ENCODE peak calls at places on chromosome 1, in six cellular contexts. O is upper lobe of left lung, W is GM12878, A is Panc1, N is HCT116, V is K562. I is an unnamed sample.
A peak's percentile ranks its signal among the peaks of the same experiment; 100 is the strongest.

GRCh38 chr1:28855469-28855944 is 43.5 kb downstream of the OPRD1 start:
- ATAC-seq in W (no peak), N (no peak), O (no peak), V (peak; percentile 59), A (no peak), I (no peak)

GRCh38 chr1:63773496-63773814 is 362 bp upstream of the ROR1 start:
- ATAC-seq in A (peak; percentile 35), N (peak; percentile 46), W (no peak), O (no peak), V (no peak), I (peak; percentile 23)

GRCh38 chr1:37692834-37693175 is 489 bp downstream of the CDCA8 start:
- ATAC-seq in V (no peak), N (no peak), A (no peak), W (no peak), O (no peak), I (no peak)

GRCh38 chr1:54743827-54744226 is 20.5 kb downstream of the PARS2 start:
- ATAC-seq in O (no peak), V (no peak), W (no peak), A (no peak), N (no peak), I (no peak)

GRCh38 chr1:218524526-218524925 is 179.4 kb downstream of the TGFB2 start:
- ATAC-seq in O (peak; percentile 61), W (no peak), N (no peak), A (no peak), V (no peak), I (no peak)

GRCh38 chr1:206035027-206035426 is 11.3 kb upstream of the CTSE start:
- ATAC-seq in O (no peak), V (no peak), A (no peak), W (peak; percentile 14), N (no peak), I (no peak)

GRCh38 chr1:73033637-73034036 is 751.3 kb upstream of the NEGR1 start:
- ATAC-seq in A (no peak), W (no peak), O (no peak), N (no peak), V (no peak), I (no peak)

GRCh38 chr1:87129038-87129437 is 199.6 kb upstream of the LMO4 start:
- ATAC-seq in W (no peak), O (no peak), A (no peak), V (no peak), N (no peak), I (no peak)

GRCh38 chr1:147189514-147189913 is 17.2 kb upstream of the PRKAB2 start:
- ATAC-seq in A (no peak), V (no peak), W (no peak), O (no peak), N (no peak), I (no peak)

GRCh38 chr1:23897083-23897482 is 16.1 kb downstream of the CNR2 start:
- ATAC-seq in O (no peak), A (no peak), N (no peak), W (no peak), V (no peak), I (no peak)

GRCh38 chr1:26020390-26020789 is 1.2 kb upstream of the EXTL1 start:
- ATAC-seq in A (no peak), V (no peak), O (no peak), W (no peak), N (no peak), I (no peak)

GRCh38 chr1:244075247-244075722 is 24.2 kb downstream of the ZBTB18 start:
- ATAC-seq in N (no peak), V (no peak), A (no peak), O (peak; percentile 38), W (peak; percentile 27), I (no peak)

GRCh38 chr1:42392923-42393848 is 12.6 kb downstream of the RIMKLA start:
- ATAC-seq in O (no peak), N (peak; percentile 30), W (no peak), A (no peak), V (no peak), I (no peak)

DNA sequence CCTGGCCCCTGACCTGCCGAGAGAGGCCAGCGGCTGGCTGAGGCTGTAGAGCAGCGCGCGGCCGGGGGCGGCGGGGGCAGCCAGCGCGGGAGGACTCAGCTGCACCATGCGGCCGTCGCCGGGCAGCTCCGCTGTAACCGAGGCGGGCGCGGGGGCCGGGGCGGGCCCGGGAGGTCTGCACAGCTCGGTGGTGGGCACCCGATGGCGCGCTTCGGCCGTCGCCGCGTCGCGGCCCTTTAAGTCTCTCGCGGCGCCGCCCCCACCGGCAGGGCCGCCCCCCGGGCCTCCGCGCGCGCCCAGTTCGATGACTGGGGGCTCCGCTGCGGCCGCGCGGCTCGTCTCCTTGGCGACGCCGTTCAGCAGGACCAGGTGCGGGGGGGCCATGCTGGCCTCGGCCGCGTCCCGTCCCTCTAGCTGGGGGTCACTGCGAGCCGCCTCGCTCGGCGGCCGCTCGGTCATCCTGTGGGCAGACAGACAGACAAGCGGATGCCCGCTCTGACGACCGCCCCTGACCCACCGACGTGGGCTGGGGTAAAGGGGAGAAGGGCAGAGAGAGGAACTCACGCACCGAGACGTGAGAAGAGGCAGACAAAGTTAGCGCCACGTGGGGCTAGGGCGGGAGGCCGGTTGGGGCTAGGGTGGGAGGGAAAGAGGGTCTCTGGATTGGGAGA is 6.5 kb downstream of the TAL1 start:
- ATAC-seq in A (peak; percentile 41), W (no peak), N (no peak), V (no peak), O (no peak), I (no peak)
- H3K4me3 ChIP-seq in A (peak overlapping the region; percentile 13), W (no peak overlapping the region), N (no peak overlapping the region), V (no peak overlapping the region), O (no peak overlapping the region), I (peak overlapping the region; percentile 47)

GRCh38 chr1:172359531-172359991 is 60.9 kb upstream of the C1orf105 start:
- ATAC-seq in A (peak; percentile 57), O (no peak), V (no peak), N (no peak), W (no peak), I (no peak)
- TF ChIP-seq POLR2AphosphoS5 in A (peak; percentile 81), O (no peak), V (no peak), N (no peak), W (no peak), I (no peak)

DNA sequence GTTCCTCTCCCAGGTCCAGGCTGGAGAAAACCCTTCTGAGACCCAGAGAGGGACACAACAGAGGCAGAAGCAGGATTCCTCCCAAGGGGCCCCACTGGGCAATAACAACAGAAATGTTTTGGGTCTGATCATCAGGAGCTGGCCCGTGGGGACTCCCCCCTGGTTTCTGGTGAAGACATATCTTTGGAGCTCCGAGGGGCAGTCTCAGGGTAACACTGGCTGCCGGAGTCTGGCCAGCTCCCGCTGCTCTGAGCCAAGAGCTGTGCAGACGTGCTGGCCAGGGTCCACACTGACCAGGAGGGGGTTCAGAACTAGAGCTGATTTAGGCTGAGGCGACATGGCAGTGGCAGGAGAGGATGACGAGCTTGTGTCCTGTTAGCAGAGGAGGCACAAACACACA is 13.1 kb downstream of the ECE1 start:
- ATAC-seq in W (no peak), O (no peak), A (no peak), V (no peak), N (no peak), I (no peak)
- H3K4me3 ChIP-seq in W (no peak overlapping the region), O (no peak overlapping the region), A (no peak overlapping the region), V (no peak overlapping the region), N (no peak overlapping the region), I (peak overlapping the region; percentile 38)

DNA sequence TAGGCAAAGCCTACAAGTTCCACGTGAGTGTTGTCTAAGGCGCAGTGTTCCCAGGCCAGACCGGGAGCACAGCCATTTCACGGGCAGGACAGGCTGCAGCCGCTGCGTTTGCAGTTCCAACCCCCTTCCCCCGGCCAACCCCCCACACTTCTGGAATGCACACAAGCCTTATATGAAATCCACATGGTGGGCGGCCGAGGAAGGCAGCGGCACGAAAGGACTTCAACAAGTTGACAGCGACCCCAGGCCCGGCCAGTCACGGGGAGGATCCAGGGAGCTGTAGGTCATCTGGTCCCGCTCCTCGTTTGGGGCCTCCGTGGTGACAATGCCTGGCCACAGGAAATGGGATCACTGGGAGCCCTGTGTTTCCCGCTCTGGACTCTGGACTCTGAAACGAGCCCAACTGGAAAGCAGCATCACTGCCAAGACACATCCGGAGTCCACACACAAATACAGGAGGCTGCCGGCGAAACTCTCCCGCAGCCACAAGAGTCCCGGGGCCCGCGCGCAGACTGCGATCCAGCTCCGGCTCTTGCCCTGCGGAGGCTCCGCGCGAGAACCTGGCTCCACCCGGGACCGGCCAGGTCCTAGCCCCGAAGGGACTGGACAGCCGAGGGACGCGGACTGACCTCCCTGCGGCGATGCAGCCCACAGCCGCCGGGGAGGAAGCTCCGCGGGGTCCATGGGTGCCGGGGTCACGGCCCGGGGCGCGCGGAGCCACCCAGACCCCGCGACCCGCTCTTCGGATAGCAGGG is 794 bp downstream of the NID1 start:
- ATAC-seq in N (no peak), W (peak; percentile 29), O (peak; percentile 52), A (peak; percentile 60), V (no peak), I (peak; percentile 44)
- TF ChIP-seq POLR2AphosphoS5 in N (no peak), W (no peak), O (no peak), A (no peak), V (no peak), I (peak; percentile 75)

GRCh38 chr1:150560576-150560975 is 11.4 kb downstream of the ADAMTSL4 start:
- ATAC-seq in O (no peak), N (no peak), A (no peak), W (no peak), V (no peak), I (no peak)
- H3K4me3 ChIP-seq in O (peak overlapping the region; percentile 19), N (peak overlapping the region; percentile 51), A (peak overlapping the region; percentile 48), W (peak overlapping the region; percentile 80), V (peak overlapping the region; percentile 26), I (peak overlapping the region; percentile 64)

GRCh38 chr1:91783423-91784162 is 102.4 kb downstream of the TGFBR3 start:
- ATAC-seq in V (no peak), A (no peak), N (no peak), O (no peak), W (no peak), I (no peak)
- TF ChIP-seq POLR2AphosphoS5 in V (no peak), A (no peak), N (no peak), O (no peak), W (no peak), I (no peak)

DNA sequence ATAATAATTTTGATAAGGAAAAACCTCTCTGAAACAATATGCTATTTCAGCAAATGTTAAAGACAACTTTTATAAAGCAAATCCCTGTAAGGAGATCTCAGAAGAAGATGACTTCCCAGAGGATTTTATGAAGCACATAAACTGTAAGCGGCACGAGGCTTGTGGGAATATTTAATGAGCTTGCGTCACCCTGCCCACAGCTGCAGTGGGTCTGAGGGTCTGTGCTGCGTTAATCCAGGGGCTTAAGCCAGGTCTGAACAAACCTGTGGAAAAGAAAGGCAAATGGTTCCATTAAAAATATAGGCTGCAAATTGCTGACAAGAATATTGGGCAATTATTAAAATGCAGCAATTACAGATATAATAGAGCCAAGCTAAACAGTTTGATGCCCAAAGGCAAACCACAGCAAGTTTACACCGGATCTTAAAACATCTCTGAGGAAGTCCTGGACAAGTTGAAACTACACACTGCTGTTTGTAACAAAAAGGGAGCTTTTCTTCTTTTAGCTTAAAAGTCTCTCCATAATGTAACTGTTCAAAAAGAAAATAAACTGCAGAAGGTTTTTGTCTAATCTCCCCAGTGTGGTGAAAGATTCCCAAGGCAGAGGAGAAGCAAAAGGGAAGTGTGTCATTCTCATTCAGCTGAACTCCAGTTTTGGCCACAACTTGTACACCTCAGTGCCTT is 21.8 kb downstream of the TGFBR3 start:
- ATAC-seq in V (no peak), W (peak; percentile 42), A (peak; percentile 84), O (no peak), N (no peak), I (no peak)
- H3K4me3 ChIP-seq in V (no peak overlapping the region), W (no peak overlapping the region), A (no peak overlapping the region), O (no peak overlapping the region), N (no peak overlapping the region), I (no peak overlapping the region)